ENCODE peak calls at places on chromosomes 12 and 14, in six cellular contexts. One of them, this sample, is unnamed.

GRCh38 chr12:109652233-109652772 is 61.3 kb upstream of the FAM222A start:
- DNase-seq in GM10248: no peak
- DNase-seq in GM23338: no peak
- DNase-seq in cardiac fibroblast: no peak
- DNase-seq in lower leg skin: no peak
- DNase-seq in CD8-positive, alpha-beta T cell: no peak
- DNase-seq in this sample: no peak

GRCh38 chr12:89840162-89840922 is 131.7 kb upstream of the ATP2B1 start:
- DNase-seq in GM10248: no peak
- DNase-seq in GM23338: no peak
- DNase-seq in cardiac fibroblast: peak; percentile 25
- DNase-seq in lower leg skin: no peak
- DNase-seq in CD8-positive, alpha-beta T cell: no peak
- DNase-seq in this sample: no peak

GRCh38 chr12:43282106-43282505 is 269.9 kb downstream of the ADAMTS20 start:
- DNase-seq in GM10248: no peak
- DNase-seq in GM23338: no peak
- DNase-seq in cardiac fibroblast: peak; percentile 74
- DNase-seq in lower leg skin: no peak
- DNase-seq in CD8-positive, alpha-beta T cell: no peak
- DNase-seq in this sample: no peak

GRCh38 chr14:25953532-25954144 is 644.2 kb downstream of the NOVA1 start:
- DNase-seq in GM10248: no peak
- DNase-seq in GM23338: no peak
- DNase-seq in cardiac fibroblast: peak; percentile 56
- DNase-seq in lower leg skin: no peak
- DNase-seq in CD8-positive, alpha-beta T cell: no peak
- DNase-seq in this sample: no peak

GRCh38 chr14:84894254-84894653 is 635.7 kb upstream of the FLRT2 start:
- DNase-seq in GM10248: no peak
- DNase-seq in GM23338: no peak
- DNase-seq in cardiac fibroblast: no peak
- DNase-seq in lower leg skin: no peak
- DNase-seq in CD8-positive, alpha-beta T cell: no peak
- DNase-seq in this sample: no peak

GRCh38 chr12:109727039-109727723 is 13.6 kb downstream of the FAM222A start:
- DNase-seq in GM10248: no peak
- DNase-seq in GM23338: no peak
- DNase-seq in cardiac fibroblast: no peak
- DNase-seq in lower leg skin: no peak
- DNase-seq in CD8-positive, alpha-beta T cell: no peak
- DNase-seq in this sample: peak; percentile 26

GRCh38 chr14:95415993-95416392 is 96.3 kb upstream of the CLMN start:
- DNase-seq in GM10248: no peak
- DNase-seq in GM23338: no peak
- DNase-seq in cardiac fibroblast: no peak
- DNase-seq in lower leg skin: no peak
- DNase-seq in CD8-positive, alpha-beta T cell: no peak
- DNase-seq in this sample: no peak

GRCh38 chr12:90854136-90854689 is 100.8 kb downstream of the CCER1 start:
- DNase-seq in GM10248: peak; percentile 16
- DNase-seq in GM23338: peak; percentile 78
- DNase-seq in cardiac fibroblast: peak; percentile 74
- DNase-seq in lower leg skin: no peak
- DNase-seq in CD8-positive, alpha-beta T cell: no peak
- DNase-seq in this sample: no peak

GRCh38 chr12:11756523-11756922 is 107.0 kb downstream of the ETV6 start:
- DNase-seq in GM10248: no peak
- DNase-seq in GM23338: no peak
- DNase-seq in cardiac fibroblast: no peak
- DNase-seq in lower leg skin: no peak
- DNase-seq in CD8-positive, alpha-beta T cell: no peak
- DNase-seq in this sample: no peak

GRCh38 chr14:100375273-100375962 is 52.3 kb downstream of the SLC25A47 start:
- DNase-seq in GM10248: peak; percentile 77
- DNase-seq in GM23338: peak; percentile 66
- DNase-seq in cardiac fibroblast: peak; percentile 98
- DNase-seq in lower leg skin: peak; percentile 92
- DNase-seq in CD8-positive, alpha-beta T cell: no peak
- DNase-seq in this sample: peak; percentile 91

GRCh38 chr12:75666980-75667359 is 155.6 kb upstream of the KRR1 start:
- DNase-seq in GM10248: no peak
- DNase-seq in GM23338: no peak
- DNase-seq in cardiac fibroblast: peak; percentile 78
- DNase-seq in lower leg skin: no peak
- DNase-seq in CD8-positive, alpha-beta T cell: no peak
- DNase-seq in this sample: no peak

GRCh38 chr14:104799657-104800599 is 973 bp upstream of the ZBTB42 start:
- DNase-seq in GM10248: peak; percentile 90
- DNase-seq in GM23338: peak; percentile 86
- DNase-seq in cardiac fibroblast: peak; percentile 84
- DNase-seq in lower leg skin: peak; percentile 97
- DNase-seq in CD8-positive, alpha-beta T cell: peak; percentile 44
- DNase-seq in this sample: peak; percentile 93

GRCh38 chr12:122202017-122202416 is 1.5 kb upstream of the B3GNT4 start:
- DNase-seq in GM10248: no peak
- DNase-seq in GM23338: no peak
- DNase-seq in cardiac fibroblast: no peak
- DNase-seq in lower leg skin: no peak
- DNase-seq in CD8-positive, alpha-beta T cell: no peak
- DNase-seq in this sample: no peak

GRCh38 chr14:105045710-105046326 is 19.4 kb downstream of the GPR132 start:
- DNase-seq in GM10248: peak; percentile 94
- DNase-seq in GM23338: peak; percentile 95
- DNase-seq in cardiac fibroblast: peak; percentile 85
- DNase-seq in lower leg skin: peak; percentile 98
- DNase-seq in CD8-positive, alpha-beta T cell: peak; percentile 86
- DNase-seq in this sample: peak; percentile 96

GRCh38 chr14:53432378-53432802 is 279.3 kb upstream of the DDHD1 start:
- DNase-seq in GM10248: peak; percentile 60
- DNase-seq in GM23338: peak; percentile 84
- DNase-seq in cardiac fibroblast: peak; percentile 51
- DNase-seq in lower leg skin: no peak
- DNase-seq in CD8-positive, alpha-beta T cell: no peak
- DNase-seq in this sample: no peak

GRCh38 chr12:7709969-7710368 is 1.3 kb upstream of the DPPA3 start:
- DNase-seq in GM10248: no peak
- DNase-seq in GM23338: peak; percentile 37
- DNase-seq in cardiac fibroblast: no peak
- DNase-seq in lower leg skin: no peak
- DNase-seq in CD8-positive, alpha-beta T cell: no peak
- DNase-seq in this sample: no peak

GRCh38 chr12:95326450-95326849 is 108.8 kb downstream of the VEZT start:
- DNase-seq in GM10248: no peak
- DNase-seq in GM23338: no peak
- DNase-seq in cardiac fibroblast: peak; percentile 74
- DNase-seq in lower leg skin: no peak
- DNase-seq in CD8-positive, alpha-beta T cell: no peak
- DNase-seq in this sample: no peak

GRCh38 chr14:64654072-64654899 is 49.9 kb upstream of the PLEKHG3 start:
- DNase-seq in GM10248: no peak
- DNase-seq in GM23338: no peak
- DNase-seq in cardiac fibroblast: peak; percentile 69
- DNase-seq in lower leg skin: no peak
- DNase-seq in CD8-positive, alpha-beta T cell: no peak
- DNase-seq in this sample: no peak

GRCh38 chr14:54048736-54049135 is 92.1 kb upstream of the BMP4 start:
- DNase-seq in GM10248: no peak
- DNase-seq in GM23338: no peak
- DNase-seq in cardiac fibroblast: no peak
- DNase-seq in lower leg skin: no peak
- DNase-seq in CD8-positive, alpha-beta T cell: no peak
- DNase-seq in this sample: no peak

GRCh38 chr12:126342866-126343265 is 1277.6 kb downstream of the AACS start:
- DNase-seq in GM10248: no peak
- DNase-seq in GM23338: no peak
- DNase-seq in cardiac fibroblast: no peak
- DNase-seq in lower leg skin: no peak
- DNase-seq in CD8-positive, alpha-beta T cell: no peak
- DNase-seq in this sample: no peak

GRCh38 chr12:47079894-47080724 is at the start of gene AMIGO2:
- DNase-seq in GM10248: peak; percentile 41
- DNase-seq in GM23338: peak; percentile 64
- DNase-seq in cardiac fibroblast: peak; percentile 76
- DNase-seq in lower leg skin: peak; percentile 90
- DNase-seq in CD8-positive, alpha-beta T cell: peak; percentile 6
- DNase-seq in this sample: peak; percentile 69

GRCh38 chr12:124410354-124411175 is 115.7 kb downstream of the RFLNA start:
- DNase-seq in GM10248: no peak
- DNase-seq in GM23338: no peak
- DNase-seq in cardiac fibroblast: no peak
- DNase-seq in lower leg skin: no peak
- DNase-seq in CD8-positive, alpha-beta T cell: no peak
- DNase-seq in this sample: no peak

GRCh38 chr14:54459106-54459505 is 17.9 kb upstream of the CNIH1 start:
- DNase-seq in GM10248: no peak
- DNase-seq in GM23338: no peak
- DNase-seq in cardiac fibroblast: no peak
- DNase-seq in lower leg skin: no peak
- DNase-seq in CD8-positive, alpha-beta T cell: no peak
- DNase-seq in this sample: no peak

GRCh38 chr12:82648510-82648909 is 38.2 kb upstream of the TMTC2 start:
- DNase-seq in GM10248: no peak
- DNase-seq in GM23338: no peak
- DNase-seq in cardiac fibroblast: no peak
- DNase-seq in lower leg skin: no peak
- DNase-seq in CD8-positive, alpha-beta T cell: no peak
- DNase-seq in this sample: no peak

GRCh38 chr12:82645414-82645813 is 41.3 kb upstream of the TMTC2 start:
- DNase-seq in GM10248: no peak
- DNase-seq in GM23338: no peak
- DNase-seq in cardiac fibroblast: no peak
- DNase-seq in lower leg skin: no peak
- DNase-seq in CD8-positive, alpha-beta T cell: no peak
- DNase-seq in this sample: no peak

GRCh38 chr12:82650627-82651337 is 35.9 kb upstream of the TMTC2 start:
- DNase-seq in GM10248: peak; percentile 26
- DNase-seq in GM23338: no peak
- DNase-seq in cardiac fibroblast: peak; percentile 46
- DNase-seq in lower leg skin: no peak
- DNase-seq in CD8-positive, alpha-beta T cell: no peak
- DNase-seq in this sample: peak; percentile 37

GRCh38 chr12:82651489-82651888 is 35.2 kb upstream of the TMTC2 start:
- DNase-seq in GM10248: no peak
- DNase-seq in GM23338: no peak
- DNase-seq in cardiac fibroblast: no peak
- DNase-seq in lower leg skin: no peak
- DNase-seq in CD8-positive, alpha-beta T cell: no peak
- DNase-seq in this sample: no peak

GRCh38 chr12:82647853-82648252 is 38.9 kb upstream of the TMTC2 start:
- DNase-seq in GM10248: no peak
- DNase-seq in GM23338: no peak
- DNase-seq in cardiac fibroblast: no peak
- DNase-seq in lower leg skin: no peak
- DNase-seq in CD8-positive, alpha-beta T cell: no peak
- DNase-seq in this sample: no peak
- TF ChIP-seq CTCF in GM10248: no peak
- TF ChIP-seq CTCF in GM23338: no peak
- TF ChIP-seq CTCF in cardiac fibroblast: no peak
- TF ChIP-seq CTCF in lower leg skin: no peak
- TF ChIP-seq CTCF in CD8-positive, alpha-beta T cell: no peak
- TF ChIP-seq CTCF in this sample: no peak

GRCh38 chr14:106872619-106873446 is 1346.5 kb downstream of the TMEM121 start:
- DNase-seq in GM10248: peak; percentile 66
- DNase-seq in GM23338: peak; percentile 3
- DNase-seq in cardiac fibroblast: no peak
- DNase-seq in lower leg skin: peak; percentile 89
- DNase-seq in CD8-positive, alpha-beta T cell: peak; percentile 66
- DNase-seq in this sample: peak; percentile 49

GRCh38 chr14:106874365-106874764 is 1348.0 kb downstream of the TMEM121 start:
- DNase-seq in GM10248: no peak
- DNase-seq in GM23338: no peak
- DNase-seq in cardiac fibroblast: no peak
- DNase-seq in lower leg skin: no peak
- DNase-seq in CD8-positive, alpha-beta T cell: no peak
- DNase-seq in this sample: no peak

GRCh38 chr14:106877527-106877926 is 1351.1 kb downstream of the TMEM121 start:
- DNase-seq in GM10248: no peak
- DNase-seq in GM23338: no peak
- DNase-seq in cardiac fibroblast: no peak
- DNase-seq in lower leg skin: no peak
- DNase-seq in CD8-positive, alpha-beta T cell: no peak
- DNase-seq in this sample: no peak

GRCh38 chr14:106876711-106877110 is 1350.3 kb downstream of the TMEM121 start:
- DNase-seq in GM10248: no peak
- DNase-seq in GM23338: no peak
- DNase-seq in cardiac fibroblast: no peak
- DNase-seq in lower leg skin: no peak
- DNase-seq in CD8-positive, alpha-beta T cell: no peak
- DNase-seq in this sample: no peak

DNA sequence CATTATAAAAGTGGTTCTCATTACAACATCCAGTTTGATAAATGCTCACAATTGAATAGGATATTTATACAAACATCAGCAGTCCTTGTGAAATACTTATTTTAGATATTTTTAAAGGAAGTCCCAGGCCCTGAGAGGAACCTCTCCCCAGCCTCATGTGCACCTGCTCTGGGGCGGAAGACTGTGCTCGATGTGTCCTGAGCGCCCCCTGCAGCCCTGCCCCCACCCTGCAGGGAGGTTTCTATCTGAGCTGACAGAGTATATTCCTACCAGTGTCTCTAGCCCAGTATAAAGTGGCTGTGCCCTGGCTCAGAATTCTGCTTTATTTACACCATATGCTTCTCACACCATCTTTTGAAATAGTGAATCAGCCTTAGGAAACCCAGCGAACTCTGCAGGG is 1349.1 kb downstream of the TMEM121 start:
- DNase-seq in GM10248: peak; percentile 34
- DNase-seq in GM23338: no peak
- DNase-seq in cardiac fibroblast: no peak
- DNase-seq in lower leg skin: no peak
- DNase-seq in CD8-positive, alpha-beta T cell: no peak
- DNase-seq in this sample: no peak
- TF ChIP-seq CTCF in GM10248: peak; percentile 80
- TF ChIP-seq CTCF in GM23338: no peak
- TF ChIP-seq CTCF in cardiac fibroblast: peak; percentile 43
- TF ChIP-seq CTCF in lower leg skin: no peak
- TF ChIP-seq CTCF in CD8-positive, alpha-beta T cell: no peak
- TF ChIP-seq CTCF in this sample: peak; percentile 46

DNA sequence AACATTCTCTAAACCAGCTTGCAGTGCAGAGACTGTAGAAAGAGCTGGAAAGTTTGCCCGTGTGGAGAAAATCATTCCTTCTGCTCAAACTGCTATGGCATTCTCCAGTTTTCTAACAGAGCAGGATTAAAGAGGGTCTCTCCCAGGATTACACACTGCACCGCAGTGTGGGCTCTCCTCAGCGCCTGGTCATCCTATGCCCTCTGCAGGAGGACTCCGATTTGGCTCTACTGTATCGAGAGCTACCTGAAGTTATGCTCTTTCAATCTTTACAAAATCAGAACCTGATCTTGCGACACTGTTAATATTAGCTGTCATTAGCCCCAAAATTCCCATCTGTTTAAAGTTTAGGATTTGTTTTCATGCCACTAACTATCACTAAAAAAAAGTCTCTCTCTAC is 33.0 kb downstream of the BHLHE41 start:
- DNase-seq in GM10248: no peak
- DNase-seq in GM23338: peak; percentile 67
- DNase-seq in cardiac fibroblast: peak; percentile 28
- DNase-seq in lower leg skin: no peak
- DNase-seq in CD8-positive, alpha-beta T cell: no peak
- DNase-seq in this sample: no peak
- TF ChIP-seq CTCF in GM10248: no peak
- TF ChIP-seq CTCF in GM23338: peak; percentile 78
- TF ChIP-seq CTCF in cardiac fibroblast: peak; percentile 23
- TF ChIP-seq CTCF in lower leg skin: no peak
- TF ChIP-seq CTCF in CD8-positive, alpha-beta T cell: no peak
- TF ChIP-seq CTCF in this sample: peak; percentile 40

GRCh38 chr14:36524874-36525745 is 5.1 kb upstream of the NKX2-1 start:
- DNase-seq in GM10248: peak; percentile 12
- DNase-seq in GM23338: peak; percentile 94
- DNase-seq in cardiac fibroblast: no peak
- DNase-seq in lower leg skin: no peak
- DNase-seq in CD8-positive, alpha-beta T cell: no peak
- DNase-seq in this sample: no peak
- TF ChIP-seq CTCF in GM10248: no peak
- TF ChIP-seq CTCF in GM23338: peak; percentile 88
- TF ChIP-seq CTCF in cardiac fibroblast: peak; percentile 30
- TF ChIP-seq CTCF in lower leg skin: no peak
- TF ChIP-seq CTCF in CD8-positive, alpha-beta T cell: no peak
- TF ChIP-seq CTCF in this sample: no peak

This sample was measured in heart left ventricle.